ENCODE peak calls at places on chromosomes 6 and 20, in nine cellular contexts. R, D, N, W, F, H, B, Z and K are unnamed samples.
A peak's percentile ranks its signal among the peaks of the same experiment; 100 is the strongest.

GRCh38 chr6:56444855-56445254 is 197.5 kb upstream of the COL21A1 start:
- DNase-seq in R (no peak), D (no peak), N (no peak), W (no peak), F (no peak), H (no peak), B (no peak), Z (no peak), K (no peak)

GRCh38 chr20:9035129-9035528 is 33.8 kb upstream of the PLCB4 start:
- DNase-seq in R (peak; percentile 91), D (no peak), N (peak; percentile 90), W (peak; percentile 85), F (peak; percentile 37), H (no peak), B (no peak), Z (no peak), K (peak; percentile 90)

GRCh38 chr6:34146801-34147592 is 1.1 kb upstream of the GRM4 start:
- DNase-seq in R (no peak), D (no peak), N (no peak), W (no peak), F (no peak), H (no peak), B (no peak), Z (no peak), K (peak; percentile 36)

GRCh38 chr20:49319204-49319809 is 41.5 kb upstream of the ZNFX1 start:
- DNase-seq in R (no peak), D (no peak), N (no peak), W (no peak), F (no peak), H (no peak), B (no peak), Z (no peak), K (no peak)

GRCh38 chr20:4684837-4685413 is 36.8 kb upstream of the PRND start:
- DNase-seq in R (peak; percentile 34), D (no peak), N (peak; percentile 53), W (no peak), F (no peak), H (no peak), B (no peak), Z (no peak), K (peak; percentile 88)

GRCh38 chr6:140929121-140929520 is 1203.6 kb upstream of the GJE1 start:
- DNase-seq in R (no peak), D (no peak), N (no peak), W (no peak), F (no peak), H (no peak), B (no peak), Z (no peak), K (no peak)

GRCh38 chr20:4366076-4366475 is 350.7 kb upstream of the RNF24 start:
- DNase-seq in R (no peak), D (no peak), N (no peak), W (peak; percentile 52), F (no peak), H (no peak), B (no peak), Z (no peak), K (no peak)

GRCh38 chr6:78231002-78231401 is 578.2 kb downstream of the MEI4 start:
- DNase-seq in R (no peak), D (no peak), N (no peak), W (no peak), F (no peak), H (no peak), B (no peak), Z (no peak), K (peak; percentile 15)

GRCh38 chr6:158715330-158716311 is 65.8 kb downstream of the SYTL3 start:
- DNase-seq in R (no peak), D (no peak), N (no peak), W (no peak), F (no peak), H (no peak), B (no peak), Z (no peak), K (no peak)

GRCh38 chr20:8020314-8021079 is 936 bp upstream of the TMX4 start:
- DNase-seq in R (no peak), D (peak; percentile 36), N (no peak), W (no peak), F (peak; percentile 92), H (no peak), B (peak; percentile 42), Z (no peak), K (peak; percentile 31)